ENCODE peak calls at places on chromosomes 16 and 17, in six cellular contexts. O is posterior vena cava, F is ovary, M is kidney tubule cell, L is midbrain, P is H54. B is an unnamed sample.

GRCh38 chr16:66365588-66365987 is 903 bp upstream of the CDH5 start:
- DNase-seq in O (peak), P (no peak), F (peak), M (no peak), L (no peak), B (no peak)

GRCh38 chr17:30908717-30909420 is 2.8 kb upstream of the TEFM start:
- DNase-seq in L (no peak), M (no peak), O (no peak), P (no peak), F (no peak), B (no peak)

GRCh38 chr17:72383053-72383847 is 262.4 kb downstream of the SOX9 start:
- DNase-seq in O (peak), L (no peak), M (no peak), F (no peak), P (no peak), B (no peak)

GRCh38 chr16:22353188-22353919 is 21.1 kb downstream of the CDR2 start:
- DNase-seq in O (no peak), F (no peak), M (peak), P (no peak), L (no peak), B (no peak)

GRCh38 chr17:72666519-72666874 is 426.0 kb downstream of the SLC39A11 start:
- DNase-seq in P (no peak), O (peak), M (no peak), F (no peak), L (no peak), B (peak)

GRCh38 chr17:29677139-29677834 is 54.6 kb upstream of the CORO6 start:
- DNase-seq in F (no peak), L (peak), O (no peak), M (no peak), P (no peak), B (no peak)

GRCh38 chr17:75105269-75106080 is 4.3 kb upstream of the ARMC7 start:
- DNase-seq in F (no peak), O (no peak), L (no peak), P (peak), M (peak), B (peak)

GRCh38 chr17:57582881-57583756 is 162.0 kb downstream of the CCDC182 start:
- DNase-seq in P (no peak), M (no peak), F (no peak), L (no peak), O (no peak), B (no peak)

GRCh38 chr17:75822119-75822799 is 21.9 kb downstream of the UNC13D start:
- DNase-seq in M (peak), L (no peak), O (peak), F (peak), P (no peak), B (peak)

GRCh38 chr17:73800893-73801292 is 156.6 kb upstream of the SDK2 start:
- DNase-seq in O (no peak), P (no peak), M (no peak), L (no peak), F (no peak), B (no peak)

GRCh38 chr16:85153656-85154091 is 41.4 kb upstream of the CIBAR2 start:
- DNase-seq in M (no peak), P (no peak), O (no peak), L (no peak), F (no peak), B (no peak)

GRCh38 chr16:20904507-20905079 is 4.0 kb downstream of the LYRM1 start:
- DNase-seq in M (peak), O (no peak), L (no peak), P (no peak), F (no peak), B (peak)

GRCh38 chr16:3646348-3646920 is 8.1 kb upstream of the DNASE1 start:
- DNase-seq in M (peak), F (no peak), L (no peak), P (no peak), O (peak), B (no peak)

GRCh38 chr16:89449726-89450335 is 40.5 kb downstream of the ANKRD11 start:
- DNase-seq in O (no peak), F (no peak), L (no peak), M (peak), P (no peak), B (no peak)

GRCh38 chr16:82651921-82652601 is 25.3 kb downstream of the CDH13 start:
- DNase-seq in M (no peak), P (no peak), F (no peak), L (no peak), O (no peak), B (peak)

GRCh38 chr16:13110124-13110796 is 208.9 kb downstream of the SHISA9 start:
- DNase-seq in M (peak), L (peak), F (no peak), O (no peak), P (no peak), B (no peak)

GRCh38 chr17:18129041-18129502 is 20.5 kb downstream of the MYO15A start:
- DNase-seq in F (no peak), M (no peak), L (peak), O (no peak), P (peak), B (no peak)

GRCh38 chr17:83062818-83063671 is 16.4 kb upstream of the METRNL start:
- DNase-seq in M (no peak), O (peak), L (no peak), P (no peak), F (peak), B (no peak)

GRCh38 chr17:59914274-59914854 is 21.4 kb downstream of the RPS6KB1 start:
- DNase-seq in O (no peak), M (peak), F (no peak), P (peak), L (peak), B (peak)

GRCh38 chr16:9860876-9861275 is 321.4 kb downstream of the GRIN2A start:
- DNase-seq in P (no peak), F (no peak), L (no peak), M (no peak), O (no peak), B (no peak)

GRCh38 chr16:51085271-51085670 is 65.8 kb downstream of the SALL1 start:
- DNase-seq in P (no peak), F (no peak), O (no peak), L (no peak), M (peak), B (no peak)

GRCh38 chr17:30433514-30433913 is 43.7 kb upstream of the GOSR1 start:
- DNase-seq in P (peak), L (no peak), M (peak), O (no peak), F (no peak), B (no peak)

GRCh38 chr17:50044483-50044882 is 11.4 kb upstream of the ITGA3 start:
- DNase-seq in F (peak), P (no peak), L (no peak), M (no peak), O (no peak), B (no peak)

GRCh38 chr16:29811896-29812665 is at the start of gene PRRT2:
- DNase-seq in F (peak), L (peak), M (peak), O (no peak), P (no peak), B (peak)

GRCh38 chr17:2959371-2960130 is 103.9 kb downstream of the OR1D5 start:
- DNase-seq in P (no peak), F (no peak), O (peak), L (no peak), M (no peak), B (no peak)

GRCh38 chr16:28884045-28884444 is 5.8 kb downstream of the ATP2A1 start:
- DNase-seq in F (no peak), L (no peak), O (no peak), P (no peak), M (no peak), B (no peak)

GRCh38 chr17:39173539-39174274 is 7.7 kb upstream of the ARL5C start:
- DNase-seq in F (no peak), M (no peak), O (no peak), P (no peak), L (peak), B (peak)

GRCh38 chr17:70636517-70637133 is 467.3 kb downstream of the KCNJ2 start:
- DNase-seq in M (peak), O (no peak), L (peak), P (no peak), F (no peak), B (peak)

GRCh38 chr16:3101018-3101840 is 2.1 kb upstream of the ZSCAN10 start:
- DNase-seq in O (no peak), L (no peak), F (no peak), P (no peak), M (peak), B (peak)

GRCh38 chr17:17141860-17142552 is 64.1 kb downstream of the PLD6 start:
- DNase-seq in O (no peak), P (no peak), F (peak), M (peak), L (peak), B (peak)

GRCh38 chr17:8862213-8863056 is 5.0 kb downstream of the PIK3R6 start:
- DNase-seq in M (no peak), P (no peak), L (no peak), O (no peak), F (no peak), B (no peak)

GRCh38 chr17:78541488-78542237 is 35.5 kb downstream of the DNAH17 start:
- DNase-seq in O (peak), L (no peak), F (no peak), P (peak), M (peak), B (peak)

GRCh38 chr16:84599528-84600202 is 18.2 kb downstream of the COTL1 start:
- DNase-seq in P (peak), M (peak), L (peak), F (peak), O (peak), B (peak)

GRCh38 chr17:74493381-74493833 is 27.0 kb downstream of the CD300A start:
- DNase-seq in P (peak), L (peak), M (peak), O (no peak), F (peak), B (peak)

GRCh38 chr17:68821860-68822693 is 133.1 kb downstream of the ABCA8 start:
- DNase-seq in O (no peak), P (peak), M (peak), L (no peak), F (no peak), B (no peak)

GRCh38 chr17:2230877-2231276 is 72.7 kb downstream of the SMG6 start:
- DNase-seq in M (no peak), L (no peak), O (no peak), P (no peak), F (no peak), B (no peak)